ENCODE peak calls at places on chromosomes 5 and 9, in seven cellular contexts. P is midbrain; V is NCI-H2081 treated with DMSO at 0.1 percent for 48 hours; G is HCT116; E is HL-60; Q is stimulated activated naive CD8-positive, alpha-beta T cell treated with anti-CD3 and anti-CD28 coated beads, Interleukin-15, Interleukin-2, amounts not matched to agents 100 U/mL and 50 U/mL, for 24 hours; Y is NCI-H69. F is an unnamed sample.

GRCh38 chr5:175444060-175444904 is at the start of gene DRD1:
- DNase-seq in E (no peak), V (no peak), P (peak), Y (peak), G (no peak), Q (peak), F (no peak)

GRCh38 chr9:35253075-35253474 is 91.3 kb downstream of the UNC13B start:
- DNase-seq in P (no peak), Y (no peak), V (no peak), Q (no peak), E (no peak), G (no peak), F (no peak)

GRCh38 chr9:137720571-137721110 is 101.8 kb downstream of the EHMT1 start:
- DNase-seq in G (no peak), E (no peak), V (no peak), P (no peak), Q (no peak), Y (no peak), F (no peak)

GRCh38 chr5:169422087-169422486 is 121.1 kb upstream of the SLIT3 start:
- DNase-seq in E (no peak), V (no peak), Y (no peak), Q (no peak), G (no peak), P (no peak), F (no peak)

GRCh38 chr5:619444-619843 is 7.3 kb downstream of the CEP72 start:
- DNase-seq in P (no peak), Q (no peak), V (no peak), E (no peak), G (no peak), Y (no peak), F (no peak)

GRCh38 chr9:124873664-124874063 is 11.7 kb downstream of the ARPC5L start:
- DNase-seq in Y (no peak), E (no peak), G (no peak), P (no peak), Q (no peak), V (no peak), F (no peak)

GRCh38 chr5:12669326-12669725 is 765.1 kb upstream of the CTNND2 start:
- DNase-seq in Q (no peak), G (no peak), P (no peak), V (no peak), Y (no peak), E (no peak), F (no peak)

GRCh38 chr5:39411051-39411450 is 13.7 kb downstream of the DAB2 start:
- DNase-seq in E (no peak), G (no peak), V (no peak), Y (no peak), P (no peak), Q (no peak), F (no peak)

GRCh38 chr5:103308774-103309173 is 50.2 kb downstream of the MACIR start:
- DNase-seq in E (no peak), Y (no peak), P (no peak), Q (no peak), V (no peak), G (no peak), F (no peak)

GRCh38 chr5:14342306-14342705 is 199.2 kb downstream of the TRIO start:
- DNase-seq in E (no peak), Q (no peak), Y (no peak), V (no peak), G (no peak), P (no peak), F (no peak)

GRCh38 chr5:64635056-64635686 is 55.1 kb upstream of the SHISAL2B start:
- DNase-seq in V (no peak), Y (peak), E (no peak), P (peak), G (peak), Q (no peak), F (no peak)

GRCh38 chr5:172903790-172904189 is 55.4 kb upstream of the RPL26L1 start:
- DNase-seq in E (no peak), Q (no peak), V (no peak), P (no peak), Y (peak), G (peak), F (no peak)

GRCh38 chr9:23050548-23050947 is 603.9 kb downstream of the DMRTA1 start:
- DNase-seq in P (no peak), E (no peak), G (no peak), Y (no peak), V (no peak), Q (no peak), F (no peak)

GRCh38 chr5:178223828-178224335 is 8.7 kb downstream of the PHYKPL start:
- DNase-seq in E (no peak), V (no peak), P (no peak), G (no peak), Y (no peak), Q (no peak), F (no peak)

GRCh38 chr5:140329739-140330481 is 16.5 kb downstream of the HBEGF start:
- DNase-seq in V (no peak), Q (no peak), G (no peak), E (no peak), Y (peak), P (no peak), F (no peak)

GRCh38 chr5:156513123-156513814 is 186.3 kb downstream of the SGCD start:
- DNase-seq in Q (no peak), V (no peak), E (peak), Y (no peak), P (no peak), G (no peak), F (no peak)

GRCh38 chr9:84711936-84712335 is 42.4 kb downstream of the NTRK2 start:
- DNase-seq in V (peak), E (peak), P (peak), Y (peak), G (no peak), Q (no peak), F (no peak)

GRCh38 chr9:7862170-7862569 is 62.6 kb upstream of the DMAC1 start:
- DNase-seq in Y (peak), P (no peak), Q (no peak), G (no peak), V (no peak), E (no peak), F (no peak)